ENCODE peak calls at places on chromosomes 13 and 19, in eight cellular contexts. U is B cell; J is CD8-positive, alpha-beta T cell; B is GM23248; D is WTC11; C is Calu3; S is NCI-H345; Z is T-helper 2 cell treated with Interferon-gamma antibody and Interleukin-4, amounts not matched to agents 5 μg/mL and 100 μg/mL, for 36 hours. F is an unnamed sample.

GRCh38 chr19:44912854-44913253 is 1.6 kb upstream of the APOC1 start:
- DNase-seq in U (no peak), J (no peak), B (no peak), D (no peak), C (no peak), S (no peak), Z (no peak), F (peak)

GRCh38 chr19:29680447-29680846 is 15.2 kb downstream of the PLEKHF1 start:
- DNase-seq in U (peak), J (peak), B (no peak), D (no peak), C (no peak), S (no peak), Z (peak), F (no peak)

GRCh38 chr19:34350161-34350561 is 14.8 kb upstream of the GPI start:
- DNase-seq in U (no peak), J (peak), B (peak), D (no peak), C (no peak), S (no peak), Z (peak), F (no peak)

GRCh38 chr19:42111811-42112210 is 20.4 kb downstream of the POU2F2 start:
- DNase-seq in U (no peak), J (no peak), B (peak), D (no peak), C (no peak), S (no peak), Z (no peak), F (no peak)

GRCh38 chr13:114097504-114097892 is 34.9 kb downstream of the RASA3 start:
- DNase-seq in U (no peak), J (no peak), B (no peak), D (no peak), C (no peak), S (no peak), Z (no peak), F (no peak)

GRCh38 chr19:2329162-2329505 is 650 bp downstream of the SPPL2B start:
- DNase-seq in U (no peak), J (no peak), B (peak), D (no peak), C (no peak), S (no peak), Z (no peak), F (no peak)

GRCh38 chr13:48483589-48483988 is 49.3 kb downstream of the RCBTB2 start:
- DNase-seq in U (no peak), J (no peak), B (no peak), D (no peak), C (no peak), S (no peak), Z (no peak), F (no peak)

GRCh38 chr19:5460748-5461147 is 5.5 kb downstream of the ZNRF4 start:
- DNase-seq in U (no peak), J (no peak), B (no peak), D (no peak), C (no peak), S (no peak), Z (no peak), F (no peak)

GRCh38 chr19:39144487-39145071 is 19.0 kb downstream of the PAK4 start:
- DNase-seq in U (no peak), J (no peak), B (no peak), D (no peak), C (peak), S (no peak), Z (no peak), F (no peak)

GRCh38 chr13:93925976-93926375 is 553.5 kb downstream of the DCT start:
- DNase-seq in U (no peak), J (no peak), B (no peak), D (no peak), C (no peak), S (peak), Z (no peak), F (no peak)

GRCh38 chr19:50722248-50723013 is 733 bp upstream of the CLEC11A start:
- DNase-seq in U (peak), J (no peak), B (peak), D (no peak), C (no peak), S (no peak), Z (no peak), F (no peak)

GRCh38 chr19:48445256-48445605 is 552 bp upstream of the GRWD1 start:
- DNase-seq in U (peak), J (no peak), B (peak), D (no peak), C (peak), S (peak), Z (no peak), F (no peak)

GRCh38 chr13:95540848-95541247 is 11.7 kb upstream of the CLDN10 start:
- DNase-seq in U (no peak), J (no peak), B (no peak), D (no peak), C (no peak), S (peak), Z (no peak), F (no peak)

GRCh38 chr19:29104605-29105241 is 108.2 kb downstream of the UQCRFS1 start:
- DNase-seq in U (no peak), J (no peak), B (no peak), D (no peak), C (no peak), S (no peak), Z (no peak), F (no peak)

GRCh38 chr19:50490991-50491472 is 14.4 kb upstream of the GARIN5A start:
- DNase-seq in U (no peak), J (no peak), B (no peak), D (no peak), C (no peak), S (no peak), Z (no peak), F (no peak)

GRCh38 chr19:4987692-4988370 is 18.9 kb downstream of the KDM4B start:
- DNase-seq in U (no peak), J (no peak), B (peak), D (no peak), C (no peak), S (no peak), Z (no peak), F (no peak)

GRCh38 chr13:98083507-98083906 is 59.4 kb upstream of the FARP1 start:
- DNase-seq in U (no peak), J (no peak), B (peak), D (no peak), C (no peak), S (no peak), Z (no peak), F (no peak)

GRCh38 chr19:1355258-1355973 is 28.3 kb upstream of the NDUFS7 start:
- DNase-seq in U (no peak), J (no peak), B (peak), D (no peak), C (no peak), S (peak), Z (no peak), F (no peak)

GRCh38 chr13:72489751-72490150 is 237.7 kb downstream of the MZT1 start:
- DNase-seq in U (no peak), J (no peak), B (no peak), D (no peak), C (no peak), S (no peak), Z (no peak), F (no peak)

GRCh38 chr13:32947886-32948285 is 68.3 kb upstream of the KL start:
- DNase-seq in U (no peak), J (no peak), B (no peak), D (no peak), C (no peak), S (peak), Z (no peak), F (no peak)

GRCh38 chr13:100611678-100612492 is 23.3 kb upstream of the GGACT start:
- DNase-seq in U (no peak), J (no peak), B (no peak), D (no peak), C (no peak), S (no peak), Z (no peak), F (no peak)

GRCh38 chr19:37931941-37932655 is 25.1 kb downstream of the SIPA1L3 start:
- DNase-seq in U (peak), J (no peak), B (peak), D (peak), C (peak), S (peak), Z (no peak), F (peak)

GRCh38 chr13:73331556-73331955 is 272.8 kb downstream of the KLF5 start:
- DNase-seq in U (no peak), J (no peak), B (no peak), D (no peak), C (no peak), S (no peak), Z (no peak), F (no peak)

GRCh38 chr13:112965573-112966115 is 3.4 kb upstream of the MCF2L start:
- DNase-seq in U (no peak), J (no peak), B (no peak), D (no peak), C (no peak), S (no peak), Z (no peak), F (no peak)

GRCh38 chr13:111854403-111854802 is 212.5 kb upstream of the SOX1 start:
- DNase-seq in U (no peak), J (no peak), B (no peak), D (no peak), C (no peak), S (peak), Z (no peak), F (no peak)

GRCh38 chr13:32443111-32443510 is 15.2 kb upstream of the N4BP2L1 start:
- DNase-seq in U (peak), J (no peak), B (peak), D (no peak), C (peak), S (no peak), Z (peak), F (no peak)